ENCODE peak calls at places on chromosomes 16 and 17, in nine cellular contexts. One of them, this sample, is unnamed. For H3K4me1 and H4K20me1, the result is how much of the 10 kb centered on the place peaks cover.

GRCh38 chr17:2025220-2025621 is at the start of gene RTN4RL1:
- DNase-seq in GM23338: peak
- DNase-seq in hepatocyte: peak
- DNase-seq in neural progenitor cell: peak
- DNase-seq in OCI-LY7: peak
- DNase-seq in GM23248: peak
- DNase-seq in HCT116: peak
- DNase-seq in SK-N-SH: peak
- DNase-seq in MM.1S: peak
- DNase-seq in this sample: peak

GRCh38 chr17:49456172-49456965 is 38.7 kb upstream of the NGFR start:
- DNase-seq in GM23338: no peak
- DNase-seq in hepatocyte: peak
- DNase-seq in neural progenitor cell: no peak
- DNase-seq in OCI-LY7: no peak
- DNase-seq in GM23248: peak
- DNase-seq in HCT116: no peak
- DNase-seq in SK-N-SH: no peak
- DNase-seq in MM.1S: no peak
- DNase-seq in this sample: peak

GRCh38 chr17:76252040-76252954 is 12.0 kb upstream of the RNF157 start:
- DNase-seq in GM23338: no peak
- DNase-seq in hepatocyte: peak
- DNase-seq in neural progenitor cell: no peak
- DNase-seq in OCI-LY7: peak
- DNase-seq in GM23248: peak
- DNase-seq in HCT116: no peak
- DNase-seq in SK-N-SH: no peak
- DNase-seq in MM.1S: no peak
- DNase-seq in this sample: peak

GRCh38 chr17:50177983-50178834 is 12.4 kb downstream of the SGCA start:
- DNase-seq in GM23338: peak
- DNase-seq in hepatocyte: peak
- DNase-seq in neural progenitor cell: peak
- DNase-seq in OCI-LY7: peak
- DNase-seq in GM23248: peak
- DNase-seq in HCT116: peak
- DNase-seq in SK-N-SH: peak
- DNase-seq in MM.1S: peak
- DNase-seq in this sample: peak

GRCh38 chr17:28955408-28955807 is 4.1 kb upstream of the PHF12 start:
- DNase-seq in GM23338: no peak
- DNase-seq in hepatocyte: no peak
- DNase-seq in neural progenitor cell: no peak
- DNase-seq in OCI-LY7: no peak
- DNase-seq in GM23248: no peak
- DNase-seq in HCT116: no peak
- DNase-seq in SK-N-SH: no peak
- DNase-seq in MM.1S: no peak
- DNase-seq in this sample: no peak

GRCh38 chr17:41736983-41737679 is 2.7 kb upstream of the HAP1 start:
- DNase-seq in GM23338: no peak
- DNase-seq in hepatocyte: no peak
- DNase-seq in neural progenitor cell: no peak
- DNase-seq in OCI-LY7: no peak
- DNase-seq in GM23248: no peak
- DNase-seq in HCT116: no peak
- DNase-seq in SK-N-SH: no peak
- DNase-seq in MM.1S: no peak
- DNase-seq in this sample: no peak

GRCh38 chr17:4397840-4398239 is 31.4 kb upstream of the UBE2G1 start:
- DNase-seq in GM23338: no peak
- DNase-seq in hepatocyte: no peak
- DNase-seq in neural progenitor cell: no peak
- DNase-seq in OCI-LY7: no peak
- DNase-seq in GM23248: no peak
- DNase-seq in HCT116: no peak
- DNase-seq in SK-N-SH: no peak
- DNase-seq in MM.1S: no peak
- DNase-seq in this sample: no peak

GRCh38 chr17:40069751-40070643 is 7.2 kb downstream of the THRA start:
- DNase-seq in GM23338: peak
- DNase-seq in hepatocyte: peak
- DNase-seq in neural progenitor cell: no peak
- DNase-seq in OCI-LY7: peak
- DNase-seq in GM23248: peak
- DNase-seq in HCT116: no peak
- DNase-seq in SK-N-SH: peak
- DNase-seq in MM.1S: no peak
- DNase-seq in this sample: peak

GRCh38 chr16:82042144-82042543 is 7.1 kb downstream of the HSD17B2 start:
- DNase-seq in GM23338: no peak
- DNase-seq in hepatocyte: no peak
- DNase-seq in neural progenitor cell: no peak
- DNase-seq in OCI-LY7: no peak
- DNase-seq in GM23248: no peak
- DNase-seq in HCT116: no peak
- DNase-seq in SK-N-SH: no peak
- DNase-seq in MM.1S: no peak
- DNase-seq in this sample: no peak

GRCh38 chr17:17812211-17813054 is 24.4 kb downstream of the SREBF1 start:
- DNase-seq in GM23338: peak
- DNase-seq in hepatocyte: peak
- DNase-seq in neural progenitor cell: peak
- DNase-seq in OCI-LY7: peak
- DNase-seq in GM23248: peak
- DNase-seq in HCT116: no peak
- DNase-seq in SK-N-SH: peak
- DNase-seq in MM.1S: peak
- DNase-seq in this sample: peak

GRCh38 chr17:79935845-79936470 is 96.7 kb upstream of the CBX4 start:
- DNase-seq in GM23338: no peak
- DNase-seq in hepatocyte: no peak
- DNase-seq in neural progenitor cell: no peak
- DNase-seq in OCI-LY7: no peak
- DNase-seq in GM23248: no peak
- DNase-seq in HCT116: no peak
- DNase-seq in SK-N-SH: no peak
- DNase-seq in MM.1S: no peak
- DNase-seq in this sample: no peak

GRCh38 chr17:73211745-73212144 is 18.9 kb downstream of the COG1 start:
- DNase-seq in GM23338: no peak
- DNase-seq in hepatocyte: no peak
- DNase-seq in neural progenitor cell: no peak
- DNase-seq in OCI-LY7: no peak
- DNase-seq in GM23248: no peak
- DNase-seq in HCT116: no peak
- DNase-seq in SK-N-SH: no peak
- DNase-seq in MM.1S: no peak
- DNase-seq in this sample: no peak

GRCh38 chr16:11297492-11298142 is 16.5 kb upstream of the PRM1 start:
- DNase-seq in GM23338: peak
- DNase-seq in hepatocyte: peak
- DNase-seq in neural progenitor cell: peak
- DNase-seq in OCI-LY7: peak
- DNase-seq in GM23248: peak
- DNase-seq in HCT116: no peak
- DNase-seq in SK-N-SH: peak
- DNase-seq in MM.1S: peak
- DNase-seq in this sample: no peak

GRCh38 chr16:89345663-89346150 is 128.2 kb downstream of the ZNF778 start:
- DNase-seq in GM23338: no peak
- DNase-seq in hepatocyte: peak
- DNase-seq in neural progenitor cell: no peak
- DNase-seq in OCI-LY7: no peak
- DNase-seq in GM23248: no peak
- DNase-seq in HCT116: no peak
- DNase-seq in SK-N-SH: no peak
- DNase-seq in MM.1S: no peak
- DNase-seq in this sample: peak

GRCh38 chr17:65918921-65919546 is 272.9 kb downstream of the CEP112 start:
- DNase-seq in GM23338: peak
- DNase-seq in hepatocyte: peak
- DNase-seq in neural progenitor cell: peak
- DNase-seq in OCI-LY7: no peak
- DNase-seq in GM23248: peak
- DNase-seq in HCT116: no peak
- DNase-seq in SK-N-SH: no peak
- DNase-seq in MM.1S: no peak
- DNase-seq in this sample: no peak

GRCh38 chr17:13961262-13961661 is 108.0 kb upstream of the COX10 start:
- DNase-seq in GM23338: no peak
- DNase-seq in hepatocyte: no peak
- DNase-seq in neural progenitor cell: no peak
- DNase-seq in OCI-LY7: no peak
- DNase-seq in GM23248: no peak
- DNase-seq in HCT116: no peak
- DNase-seq in SK-N-SH: no peak
- DNase-seq in MM.1S: no peak
- DNase-seq in this sample: no peak

DNA sequence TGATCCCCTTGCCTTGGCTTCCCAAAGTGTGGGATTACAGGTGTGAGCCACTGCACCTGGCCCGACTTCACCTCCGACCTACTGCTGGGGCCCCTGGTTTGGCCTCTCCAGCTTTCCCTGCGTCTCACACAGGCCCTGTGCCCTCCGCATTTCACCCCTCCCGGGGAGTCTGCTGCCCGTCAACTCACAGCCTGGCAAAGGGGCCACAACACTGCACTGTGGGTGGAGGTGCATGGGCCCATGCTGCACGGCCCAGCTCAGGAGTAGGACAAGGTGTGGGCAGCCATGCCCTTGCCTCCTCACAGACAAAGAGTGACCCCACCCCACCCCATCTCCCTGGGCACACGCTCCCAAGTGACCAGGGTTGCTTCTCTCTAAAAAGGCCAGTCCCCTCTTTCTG is 12.6 kb upstream of the TBX2 start:
- DNase-seq in GM23338: no peak
- DNase-seq in hepatocyte: no peak
- DNase-seq in neural progenitor cell: no peak
- DNase-seq in OCI-LY7: no peak
- DNase-seq in GM23248: no peak
- DNase-seq in HCT116: no peak
- DNase-seq in SK-N-SH: no peak
- DNase-seq in MM.1S: no peak
- DNase-seq in this sample: no peak
- H3K4me1 ChIP-seq in GM23338: under half
- H3K4me1 ChIP-seq in hepatocyte: under half
- H3K4me1 ChIP-seq in neural progenitor cell: under half
- H3K4me1 ChIP-seq in OCI-LY7: under half
- H3K4me1 ChIP-seq in GM23248: under half
- H3K4me1 ChIP-seq in HCT116: under half
- H3K4me1 ChIP-seq in SK-N-SH: under half
- H3K4me1 ChIP-seq in MM.1S: under half
- H3K4me1 ChIP-seq in this sample: under half

DNA sequence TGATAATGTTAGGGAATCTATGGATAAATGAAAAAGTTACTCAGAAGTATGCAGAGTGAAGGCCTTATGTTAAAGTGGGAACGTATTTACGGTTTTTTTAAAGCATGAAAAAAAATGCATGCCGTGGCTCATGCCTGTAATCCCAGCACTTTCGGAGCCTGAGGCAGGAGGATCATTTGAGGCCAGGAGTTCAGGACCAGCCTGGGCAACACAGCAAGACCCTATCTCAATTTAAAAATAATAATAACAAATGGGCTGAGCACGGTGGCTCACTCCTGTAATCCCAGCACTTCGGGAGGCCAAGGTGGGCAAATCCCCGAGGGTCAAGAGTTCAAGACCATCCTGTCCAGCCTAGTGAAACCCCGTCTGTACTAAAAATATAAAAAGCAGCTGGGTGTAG is 6.0 kb downstream of the POLR2A start:
- DNase-seq in GM23338: no peak
- DNase-seq in hepatocyte: no peak
- DNase-seq in neural progenitor cell: no peak
- DNase-seq in OCI-LY7: no peak
- DNase-seq in GM23248: no peak
- DNase-seq in HCT116: no peak
- DNase-seq in SK-N-SH: no peak
- DNase-seq in MM.1S: no peak
- DNase-seq in this sample: no peak
- H4K20me1 ChIP-seq in GM23338: half or more
- H4K20me1 ChIP-seq in hepatocyte: half or more
- H4K20me1 ChIP-seq in neural progenitor cell: half or more
- H4K20me1 ChIP-seq in OCI-LY7: under half
- H4K20me1 ChIP-seq in GM23248: under half
- H4K20me1 ChIP-seq in HCT116: half or more
- H4K20me1 ChIP-seq in SK-N-SH: half or more
- H4K20me1 ChIP-seq in MM.1S: under half
- H4K20me1 ChIP-seq in this sample: half or more

DNA sequence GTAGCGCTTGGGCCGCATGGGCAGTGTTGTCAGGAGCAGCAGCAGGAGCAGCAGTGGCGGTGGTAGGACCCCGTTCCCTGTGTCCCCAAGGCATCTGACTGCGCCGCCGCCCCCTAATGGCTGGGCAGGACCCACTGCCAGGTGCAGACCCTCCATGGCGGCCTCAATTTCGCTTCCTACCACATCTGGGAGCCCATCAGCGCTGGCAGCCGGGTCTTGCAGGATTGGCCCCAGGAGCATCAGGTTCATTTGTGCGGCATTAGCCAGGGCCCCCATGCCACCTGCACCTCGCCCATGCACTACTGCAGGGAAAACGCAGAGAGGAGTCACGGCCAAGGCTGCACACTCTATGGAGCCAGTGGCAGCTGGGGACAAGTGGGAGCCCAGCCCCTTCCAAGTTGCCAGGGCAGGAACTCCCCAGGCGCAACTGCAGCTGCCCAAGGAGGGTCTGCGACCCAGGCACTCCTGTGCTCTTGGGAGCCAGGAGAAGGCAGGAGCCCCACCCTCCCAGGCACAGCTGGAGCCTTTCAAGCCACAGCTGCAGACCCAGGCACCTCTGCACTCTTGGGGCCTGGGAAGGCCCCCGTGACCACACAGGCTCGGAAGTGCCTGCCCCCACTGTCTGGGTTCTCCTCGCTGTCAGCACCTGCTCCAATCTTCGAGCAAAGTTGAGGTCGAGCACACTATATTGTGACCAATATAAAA is 594.2 kb downstream of the KCNJ18 start:
- DNase-seq in GM23338: no peak
- DNase-seq in hepatocyte: no peak
- DNase-seq in neural progenitor cell: no peak
- DNase-seq in OCI-LY7: no peak
- DNase-seq in GM23248: no peak
- DNase-seq in HCT116: no peak
- DNase-seq in SK-N-SH: no peak
- DNase-seq in MM.1S: no peak
- DNase-seq in this sample: no peak
- TF ChIP-seq EZH2phosphoT487 in GM23338: no peak
- TF ChIP-seq EZH2phosphoT487 in hepatocyte: no peak
- TF ChIP-seq EZH2phosphoT487 in neural progenitor cell: no peak
- TF ChIP-seq EZH2phosphoT487 in OCI-LY7: no peak
- TF ChIP-seq EZH2phosphoT487 in GM23248: no peak
- TF ChIP-seq EZH2phosphoT487 in HCT116: no peak
- TF ChIP-seq EZH2phosphoT487 in SK-N-SH: no peak
- TF ChIP-seq EZH2phosphoT487 in MM.1S: no peak
- TF ChIP-seq EZH2phosphoT487 in this sample: no peak

GRCh38 chr16:9098377-9099090 is 7.1 kb downstream of the HAPSTR1 start:
- DNase-seq in GM23338: no peak
- DNase-seq in hepatocyte: no peak
- DNase-seq in neural progenitor cell: no peak
- DNase-seq in OCI-LY7: no peak
- DNase-seq in GM23248: no peak
- DNase-seq in HCT116: no peak
- DNase-seq in SK-N-SH: no peak
- DNase-seq in MM.1S: no peak
- DNase-seq in this sample: no peak
- H3K4me1 ChIP-seq in GM23338: under half
- H3K4me1 ChIP-seq in hepatocyte: half or more
- H3K4me1 ChIP-seq in neural progenitor cell: under half
- H3K4me1 ChIP-seq in OCI-LY7: half or more
- H3K4me1 ChIP-seq in GM23248: half or more
- H3K4me1 ChIP-seq in HCT116: under half
- H3K4me1 ChIP-seq in SK-N-SH: under half
- H3K4me1 ChIP-seq in MM.1S: under half
- H3K4me1 ChIP-seq in this sample: under half

GRCh38 chr16:58515871-58516767 is 802 bp downstream of the SETD6 start:
- DNase-seq in GM23338: peak
- DNase-seq in hepatocyte: peak
- DNase-seq in neural progenitor cell: peak
- DNase-seq in OCI-LY7: peak
- DNase-seq in GM23248: peak
- DNase-seq in HCT116: no peak
- DNase-seq in SK-N-SH: no peak
- DNase-seq in MM.1S: peak
- DNase-seq in this sample: peak
- H4K20me1 ChIP-seq in GM23338: under half
- H4K20me1 ChIP-seq in hepatocyte: under half
- H4K20me1 ChIP-seq in neural progenitor cell: under half
- H4K20me1 ChIP-seq in OCI-LY7: under half
- H4K20me1 ChIP-seq in GM23248: under half
- H4K20me1 ChIP-seq in HCT116: under half
- H4K20me1 ChIP-seq in SK-N-SH: under half
- H4K20me1 ChIP-seq in MM.1S: under half
- H4K20me1 ChIP-seq in this sample: under half